ENCODE peak calls at places on chromosome 20, in ten cellular contexts. One of them, this sample, is unnamed.

GRCh38 chr20:20139403-20139802 is 87.1 kb downstream of the CFAP61 start:
- DNase-seq in endothelial cell of umbilical vein: no peak
- DNase-seq in HT-29: no peak
- DNase-seq in GM03348: no peak
- DNase-seq in choroid plexus epithelial cell: no peak
- DNase-seq in dermis microvascular lymphatic vessel endothelial cell: no peak
- DNase-seq in T47D: no peak
- DNase-seq in GM04504: no peak
- DNase-seq in osteocyte: no peak
- DNase-seq in uterus: no peak
- DNase-seq in this sample: no peak

GRCh38 chr20:49568491-49569151 is 684 bp upstream of the PTGIS start:
- DNase-seq in T47D: no peak
- DNase-seq in osteocyte: no peak
- DNase-seq in GM04504: no peak
- DNase-seq in endothelial cell of umbilical vein: no peak
- DNase-seq in HT-29: no peak
- DNase-seq in dermis microvascular lymphatic vessel endothelial cell: no peak
- DNase-seq in GM03348: no peak
- DNase-seq in uterus: peak
- DNase-seq in choroid plexus epithelial cell: no peak
- DNase-seq in this sample: no peak

GRCh38 chr20:60764771-60765170 is 487.3 kb upstream of the CDH4 start:
- DNase-seq in GM03348: no peak
- DNase-seq in endothelial cell of umbilical vein: no peak
- DNase-seq in choroid plexus epithelial cell: no peak
- DNase-seq in uterus: no peak
- DNase-seq in dermis microvascular lymphatic vessel endothelial cell: no peak
- DNase-seq in T47D: no peak
- DNase-seq in osteocyte: no peak
- DNase-seq in HT-29: no peak
- DNase-seq in GM04504: no peak
- DNase-seq in this sample: no peak

GRCh38 chr20:11076434-11076833 is 402.6 kb upstream of the JAG1 start:
- DNase-seq in T47D: no peak
- DNase-seq in osteocyte: no peak
- DNase-seq in HT-29: no peak
- DNase-seq in endothelial cell of umbilical vein: no peak
- DNase-seq in choroid plexus epithelial cell: no peak
- DNase-seq in dermis microvascular lymphatic vessel endothelial cell: no peak
- DNase-seq in GM04504: no peak
- DNase-seq in GM03348: no peak
- DNase-seq in uterus: no peak
- DNase-seq in this sample: no peak

GRCh38 chr20:60255426-60255825 is 297.2 kb downstream of the CDH26 start:
- DNase-seq in endothelial cell of umbilical vein: no peak
- DNase-seq in choroid plexus epithelial cell: no peak
- DNase-seq in HT-29: no peak
- DNase-seq in uterus: no peak
- DNase-seq in GM03348: no peak
- DNase-seq in osteocyte: no peak
- DNase-seq in dermis microvascular lymphatic vessel endothelial cell: no peak
- DNase-seq in T47D: no peak
- DNase-seq in GM04504: no peak
- DNase-seq in this sample: no peak

GRCh38 chr20:19833395-19833794 is 75.3 kb downstream of the RIN2 start:
- DNase-seq in GM03348: no peak
- DNase-seq in T47D: no peak
- DNase-seq in dermis microvascular lymphatic vessel endothelial cell: no peak
- DNase-seq in endothelial cell of umbilical vein: no peak
- DNase-seq in osteocyte: no peak
- DNase-seq in GM04504: no peak
- DNase-seq in HT-29: no peak
- DNase-seq in choroid plexus epithelial cell: no peak
- DNase-seq in uterus: no peak
- DNase-seq in this sample: no peak

GRCh38 chr20:12130781-12131180 is 213.1 kb downstream of the BTBD3 start:
- DNase-seq in choroid plexus epithelial cell: peak
- DNase-seq in GM04504: no peak
- DNase-seq in dermis microvascular lymphatic vessel endothelial cell: no peak
- DNase-seq in uterus: no peak
- DNase-seq in GM03348: no peak
- DNase-seq in endothelial cell of umbilical vein: no peak
- DNase-seq in osteocyte: no peak
- DNase-seq in T47D: no peak
- DNase-seq in HT-29: no peak
- DNase-seq in this sample: no peak

GRCh38 chr20:49646126-49646525 is 67.6 kb downstream of the B4GALT5 start:
- DNase-seq in osteocyte: no peak
- DNase-seq in endothelial cell of umbilical vein: no peak
- DNase-seq in GM03348: peak
- DNase-seq in uterus: no peak
- DNase-seq in HT-29: no peak
- DNase-seq in T47D: no peak
- DNase-seq in dermis microvascular lymphatic vessel endothelial cell: no peak
- DNase-seq in GM04504: peak
- DNase-seq in choroid plexus epithelial cell: peak
- DNase-seq in this sample: no peak

GRCh38 chr20:36784900-36785299 is 11.3 kb upstream of the DSN1 start:
- DNase-seq in choroid plexus epithelial cell: peak
- DNase-seq in GM04504: no peak
- DNase-seq in HT-29: no peak
- DNase-seq in endothelial cell of umbilical vein: no peak
- DNase-seq in GM03348: no peak
- DNase-seq in uterus: peak
- DNase-seq in dermis microvascular lymphatic vessel endothelial cell: no peak
- DNase-seq in osteocyte: no peak
- DNase-seq in T47D: no peak
- DNase-seq in this sample: peak

GRCh38 chr20:25120462-25120861 is 38.5 kb upstream of the VSX1 start:
- DNase-seq in GM03348: no peak
- DNase-seq in uterus: no peak
- DNase-seq in endothelial cell of umbilical vein: no peak
- DNase-seq in HT-29: no peak
- DNase-seq in GM04504: no peak
- DNase-seq in dermis microvascular lymphatic vessel endothelial cell: no peak
- DNase-seq in T47D: no peak
- DNase-seq in osteocyte: no peak
- DNase-seq in choroid plexus epithelial cell: no peak
- DNase-seq in this sample: no peak

GRCh38 chr20:44700306-44700705 is 14.9 kb upstream of the CCN5 start:
- DNase-seq in T47D: no peak
- DNase-seq in uterus: no peak
- DNase-seq in GM04504: no peak
- DNase-seq in choroid plexus epithelial cell: no peak
- DNase-seq in HT-29: no peak
- DNase-seq in GM03348: no peak
- DNase-seq in osteocyte: no peak
- DNase-seq in endothelial cell of umbilical vein: no peak
- DNase-seq in dermis microvascular lymphatic vessel endothelial cell: no peak
- DNase-seq in this sample: no peak

GRCh38 chr20:48767269-48767960 is 60.4 kb downstream of the PREX1 start:
- DNase-seq in endothelial cell of umbilical vein: no peak
- DNase-seq in osteocyte: no peak
- DNase-seq in uterus: no peak
- DNase-seq in GM04504: no peak
- DNase-seq in choroid plexus epithelial cell: no peak
- DNase-seq in HT-29: no peak
- DNase-seq in dermis microvascular lymphatic vessel endothelial cell: no peak
- DNase-seq in GM03348: no peak
- DNase-seq in T47D: no peak
- DNase-seq in this sample: no peak

GRCh38 chr20:62475819-62476073 is at the start of gene GATA5:
- DNase-seq in choroid plexus epithelial cell: no peak
- DNase-seq in uterus: no peak
- DNase-seq in T47D: no peak
- DNase-seq in dermis microvascular lymphatic vessel endothelial cell: no peak
- DNase-seq in endothelial cell of umbilical vein: no peak
- DNase-seq in HT-29: no peak
- DNase-seq in GM04504: no peak
- DNase-seq in GM03348: no peak
- DNase-seq in osteocyte: no peak
- DNase-seq in this sample: no peak

GRCh38 chr20:63707558-63708300 is at the start of the genes ARFRP1 and ZGPAT:
- DNase-seq in endothelial cell of umbilical vein: peak
- DNase-seq in T47D: peak
- DNase-seq in GM04504: peak
- DNase-seq in dermis microvascular lymphatic vessel endothelial cell: peak
- DNase-seq in uterus: peak
- DNase-seq in HT-29: peak
- DNase-seq in choroid plexus epithelial cell: peak
- DNase-seq in GM03348: peak
- DNase-seq in osteocyte: peak
- DNase-seq in this sample: peak

GRCh38 chr20:60589624-60590023 is 631.4 kb downstream of the CDH26 start:
- DNase-seq in endothelial cell of umbilical vein: no peak
- DNase-seq in choroid plexus epithelial cell: no peak
- DNase-seq in osteocyte: no peak
- DNase-seq in GM03348: peak
- DNase-seq in T47D: peak
- DNase-seq in uterus: no peak
- DNase-seq in dermis microvascular lymphatic vessel endothelial cell: no peak
- DNase-seq in HT-29: peak
- DNase-seq in GM04504: no peak
- DNase-seq in this sample: no peak

GRCh38 chr20:57650266-57650665 is 30.0 kb upstream of the ZBP1 start:
- DNase-seq in T47D: no peak
- DNase-seq in HT-29: no peak
- DNase-seq in endothelial cell of umbilical vein: no peak
- DNase-seq in dermis microvascular lymphatic vessel endothelial cell: no peak
- DNase-seq in GM04504: no peak
- DNase-seq in GM03348: peak
- DNase-seq in uterus: no peak
- DNase-seq in choroid plexus epithelial cell: no peak
- DNase-seq in osteocyte: peak
- DNase-seq in this sample: no peak

GRCh38 chr20:53949319-53949839 is 121.0 kb downstream of the BCAS1 start:
- DNase-seq in T47D: no peak
- DNase-seq in GM04504: peak
- DNase-seq in GM03348: peak
- DNase-seq in endothelial cell of umbilical vein: peak
- DNase-seq in HT-29: peak
- DNase-seq in osteocyte: no peak
- DNase-seq in dermis microvascular lymphatic vessel endothelial cell: peak
- DNase-seq in choroid plexus epithelial cell: peak
- DNase-seq in uterus: no peak
- DNase-seq in this sample: peak

GRCh38 chr20:7980332-7981046 is 39.1 kb downstream of the TMX4 start:
- DNase-seq in GM03348: peak
- DNase-seq in osteocyte: no peak
- DNase-seq in uterus: no peak
- DNase-seq in GM04504: peak
- DNase-seq in dermis microvascular lymphatic vessel endothelial cell: peak
- DNase-seq in HT-29: peak
- DNase-seq in choroid plexus epithelial cell: peak
- DNase-seq in endothelial cell of umbilical vein: peak
- DNase-seq in T47D: peak
- DNase-seq in this sample: peak

GRCh38 chr20:10316582-10316981 is 98.0 kb downstream of the SNAP25 start:
- DNase-seq in GM03348: no peak
- DNase-seq in HT-29: peak
- DNase-seq in osteocyte: no peak
- DNase-seq in endothelial cell of umbilical vein: peak
- DNase-seq in choroid plexus epithelial cell: no peak
- DNase-seq in GM04504: no peak
- DNase-seq in uterus: no peak
- DNase-seq in dermis microvascular lymphatic vessel endothelial cell: peak
- DNase-seq in T47D: peak
- DNase-seq in this sample: no peak

GRCh38 chr20:59667131-59667530 is 62.8 kb downstream of the PHACTR3 start:
- DNase-seq in HT-29: no peak
- DNase-seq in choroid plexus epithelial cell: no peak
- DNase-seq in GM04504: no peak
- DNase-seq in uterus: no peak
- DNase-seq in osteocyte: peak
- DNase-seq in GM03348: no peak
- DNase-seq in dermis microvascular lymphatic vessel endothelial cell: no peak
- DNase-seq in T47D: no peak
- DNase-seq in endothelial cell of umbilical vein: no peak
- DNase-seq in this sample: no peak

GRCh38 chr20:32634041-32634805 is 39.5 kb downstream of the C20orf203 start:
- DNase-seq in T47D: no peak
- DNase-seq in dermis microvascular lymphatic vessel endothelial cell: no peak
- DNase-seq in osteocyte: no peak
- DNase-seq in choroid plexus epithelial cell: peak
- DNase-seq in GM03348: no peak
- DNase-seq in HT-29: no peak
- DNase-seq in uterus: no peak
- DNase-seq in endothelial cell of umbilical vein: no peak
- DNase-seq in GM04504: no peak
- DNase-seq in this sample: no peak

GRCh38 chr20:44073675-44074071 is 113.3 kb downstream of the JPH2 start:
- DNase-seq in GM03348: no peak
- DNase-seq in T47D: no peak
- DNase-seq in GM04504: no peak
- DNase-seq in dermis microvascular lymphatic vessel endothelial cell: no peak
- DNase-seq in osteocyte: no peak
- DNase-seq in choroid plexus epithelial cell: no peak
- DNase-seq in endothelial cell of umbilical vein: no peak
- DNase-seq in HT-29: no peak
- DNase-seq in uterus: no peak
- DNase-seq in this sample: no peak

GRCh38 chr20:37265152-37265551 is 3.5 kb upstream of the GHRH start:
- DNase-seq in osteocyte: no peak
- DNase-seq in uterus: no peak
- DNase-seq in T47D: peak
- DNase-seq in HT-29: no peak
- DNase-seq in dermis microvascular lymphatic vessel endothelial cell: no peak
- DNase-seq in GM04504: no peak
- DNase-seq in GM03348: no peak
- DNase-seq in endothelial cell of umbilical vein: no peak
- DNase-seq in choroid plexus epithelial cell: no peak
- DNase-seq in this sample: no peak

GRCh38 chr20:32247957-32248497 is 29.4 kb upstream of the KIF3B start:
- DNase-seq in GM04504: no peak
- DNase-seq in osteocyte: no peak
- DNase-seq in endothelial cell of umbilical vein: no peak
- DNase-seq in GM03348: no peak
- DNase-seq in uterus: no peak
- DNase-seq in T47D: no peak
- DNase-seq in HT-29: no peak
- DNase-seq in dermis microvascular lymphatic vessel endothelial cell: no peak
- DNase-seq in choroid plexus epithelial cell: no peak
- DNase-seq in this sample: peak

GRCh38 chr20:49685161-49685601 is 28.5 kb downstream of the B4GALT5 start:
- DNase-seq in dermis microvascular lymphatic vessel endothelial cell: peak
- DNase-seq in T47D: no peak
- DNase-seq in HT-29: no peak
- DNase-seq in GM03348: peak
- DNase-seq in endothelial cell of umbilical vein: no peak
- DNase-seq in osteocyte: no peak
- DNase-seq in uterus: no peak
- DNase-seq in choroid plexus epithelial cell: peak
- DNase-seq in GM04504: no peak
- DNase-seq in this sample: no peak

GRCh38 chr20:57266251-57267157 is at the start of gene BMP7:
- DNase-seq in HT-29: no peak
- DNase-seq in uterus: no peak
- DNase-seq in T47D: peak
- DNase-seq in GM04504: no peak
- DNase-seq in osteocyte: no peak
- DNase-seq in choroid plexus epithelial cell: no peak
- DNase-seq in endothelial cell of umbilical vein: no peak
- DNase-seq in dermis microvascular lymphatic vessel endothelial cell: no peak
- DNase-seq in GM03348: peak
- DNase-seq in this sample: no peak

GRCh38 chr20:53216856-53217576 is 244.9 kb downstream of the TSHZ2 start:
- DNase-seq in T47D: peak
- DNase-seq in GM04504: no peak
- DNase-seq in choroid plexus epithelial cell: peak
- DNase-seq in uterus: peak
- DNase-seq in dermis microvascular lymphatic vessel endothelial cell: peak
- DNase-seq in HT-29: peak
- DNase-seq in endothelial cell of umbilical vein: peak
- DNase-seq in GM03348: peak
- DNase-seq in osteocyte: no peak
- DNase-seq in this sample: peak

GRCh38 chr20:20412750-20413149 is 44.8 kb downstream of the INSM1 start:
- DNase-seq in choroid plexus epithelial cell: no peak
- DNase-seq in GM04504: no peak
- DNase-seq in GM03348: no peak
- DNase-seq in dermis microvascular lymphatic vessel endothelial cell: peak
- DNase-seq in osteocyte: no peak
- DNase-seq in T47D: no peak
- DNase-seq in HT-29: no peak
- DNase-seq in uterus: no peak
- DNase-seq in endothelial cell of umbilical vein: peak
- DNase-seq in this sample: no peak